ENCODE peak calls at places on chromosomes 16 and 17, in six cellular contexts. U is germinal center, E is SW480, F is dorsolateral prefrontal cortex, R is EH, A is NCI-H1930. P is an unnamed sample.

GRCh38 chr16:2976201-2976600 is 4.0 kb downstream of the PKMYT1 start:
- DNase-seq in U (no peak), F (no peak), A (no peak), R (no peak), E (no peak), P (no peak)

GRCh38 chr17:49553676-49554335 is 21.9 kb upstream of the NXPH3 start:
- DNase-seq in R (no peak), E (no peak), A (no peak), U (no peak), F (no peak), P (no peak)

GRCh38 chr17:3669548-3669947 is 936 bp downstream of the EMC6 start:
- DNase-seq in U (no peak), A (no peak), R (no peak), E (no peak), F (no peak), P (no peak)

GRCh38 chr16:89422905-89423630 is 67.3 kb downstream of the ANKRD11 start:
- DNase-seq in E (peak), F (no peak), R (peak), U (no peak), A (no peak), P (no peak)

GRCh38 chr16:89615596-89616090 is 2.2 kb downstream of the DPEP1 start:
- DNase-seq in F (no peak), E (no peak), U (no peak), A (no peak), R (no peak), P (no peak)

GRCh38 chr17:13114601-13115024 is 96.8 kb upstream of the ELAC2 start:
- DNase-seq in A (peak), E (peak), R (peak), U (peak), F (peak), P (no peak)

GRCh38 chr17:63150994-63151464 is 185.0 kb downstream of the TANC2 start:
- DNase-seq in U (no peak), A (no peak), E (no peak), F (no peak), R (peak), P (no peak)

GRCh38 chr16:30664616-30665109 is 6.4 kb downstream of the FBRS start:
- DNase-seq in F (no peak), R (no peak), A (no peak), E (no peak), U (no peak), P (no peak)

GRCh38 chr16:50974438-50975036 is 176.5 kb downstream of the SALL1 start:
- DNase-seq in R (no peak), F (no peak), A (no peak), U (no peak), E (no peak), P (no peak)

GRCh38 chr16:16045879-16046278 is 96.5 kb downstream of the ABCC1 start:
- DNase-seq in R (no peak), E (no peak), A (no peak), F (no peak), U (no peak), P (no peak)

GRCh38 chr16:57044931-57045693 is 47.3 kb upstream of the CPNE2 start:
- DNase-seq in R (no peak), A (no peak), E (no peak), F (no peak), U (no peak), P (no peak)

GRCh38 chr17:75909051-75909811 is 4.5 kb upstream of the MRPL38 start:
- DNase-seq in E (peak), F (no peak), A (no peak), R (peak), U (no peak), P (no peak)

GRCh38 chr16:414395-415169 is 10.9 kb upstream of the RAB11FIP3 start:
- DNase-seq in E (no peak), R (peak), U (no peak), A (no peak), F (no peak), P (no peak)

GRCh38 chr17:50060951-50061712 is 5.2 kb downstream of the ITGA3 start:
- DNase-seq in U (no peak), E (no peak), F (peak), A (no peak), R (peak), P (no peak)

GRCh38 chr17:17070931-17071330 is 28.7 kb downstream of the MPRIP start:
- DNase-seq in F (no peak), A (no peak), R (no peak), E (no peak), U (no peak), P (no peak)

GRCh38 chr16:1871974-1872635 is at the start of gene MEIOB:
- DNase-seq in F (no peak), R (peak), U (peak), A (no peak), E (no peak), P (peak)

GRCh38 chr16:46690281-46691178 is 1.1 kb downstream of the ORC6 start:
- DNase-seq in A (no peak), U (no peak), R (peak), E (no peak), F (no peak), P (no peak)

GRCh38 chr16:2838928-2839327 is 8.8 kb downstream of the ZG16B start:
- DNase-seq in A (peak), R (peak), E (peak), U (peak), F (peak), P (no peak)

GRCh38 chr16:10383626-10384025 is 2.2 kb upstream of the ATF7IP2 start:
- DNase-seq in R (no peak), A (no peak), U (no peak), F (no peak), E (no peak), P (no peak)

GRCh38 chr17:78697122-78697845 is 84.8 kb downstream of the CYTH1 start:
- DNase-seq in A (no peak), F (no peak), E (no peak), U (peak), R (peak), P (no peak)

GRCh38 chr16:1532081-1532760 is 1.2 kb upstream of the TMEM204 start:
- DNase-seq in R (peak), A (no peak), F (no peak), E (no peak), U (no peak), P (no peak)

GRCh38 chr17:31428111-31428510 is 36.6 kb downstream of the RAB11FIP4 start:
- DNase-seq in F (peak), E (no peak), R (no peak), A (no peak), U (no peak), P (no peak)

GRCh38 chr16:80614908-80615696 is 74.3 kb downstream of the DYNLRB2 start:
- DNase-seq in F (no peak), E (peak), U (no peak), A (no peak), R (peak), P (no peak)

GRCh38 chr17:49963626-49964538 is 5.1 kb upstream of the DLX4 start:
- DNase-seq in U (no peak), R (no peak), E (no peak), A (no peak), F (no peak), P (no peak)

GRCh38 chr17:57142925-57143324 is 57.9 kb downstream of the AKAP1 start:
- DNase-seq in E (no peak), F (no peak), U (no peak), R (peak), A (no peak), P (no peak)

GRCh38 chr17:42673885-42674754 is 2.7 kb downstream of the PLEKHH3 start:
- DNase-seq in R (peak), F (no peak), E (peak), U (peak), A (no peak), P (no peak)

GRCh38 chr17:33990943-33991706 is 264.0 kb upstream of the CCL2 start:
- DNase-seq in E (peak), F (no peak), U (no peak), R (no peak), A (no peak), P (peak)

GRCh38 chr16:68686905-68687304 is 41.8 kb downstream of the CDH3 start:
- DNase-seq in E (no peak), F (no peak), U (no peak), R (no peak), A (no peak), P (no peak)

GRCh38 chr17:8300629-8301242 is 5.5 kb upstream of the SLC25A35 start:
- DNase-seq in A (peak), U (peak), F (peak), E (peak), R (peak), P (no peak)

GRCh38 chr17:15290605-15291004 is 25.5 kb upstream of the PMP22 start:
- DNase-seq in U (no peak), F (no peak), A (no peak), R (peak), E (no peak), P (no peak)

GRCh38 chr17:2040219-2040827 is 1.5 kb upstream of the OVCA2 start:
- DNase-seq in A (no peak), R (no peak), U (no peak), F (no peak), E (no peak), P (no peak)

GRCh38 chr17:83179378-83179777 is 100.0 kb downstream of the METRNL start:
- DNase-seq in E (no peak), A (no peak), F (peak), U (no peak), R (no peak), P (peak)

GRCh38 chr17:59165933-59166342 is 10.4 kb downstream of the PRR11 start:
- DNase-seq in U (peak), A (no peak), E (peak), R (peak), F (peak), P (peak)

GRCh38 chr17:44222112-44222869 is 2.8 kb upstream of the UBTF start:
- DNase-seq in R (peak), F (peak), A (peak), U (peak), E (peak), P (peak)

GRCh38 chr17:70099884-70100283 is 24.9 kb downstream of the KCNJ16 start:
- DNase-seq in U (no peak), F (no peak), A (no peak), E (no peak), R (no peak), P (no peak)

GRCh38 chr17:57350266-57350665 is 93.9 kb downstream of the MSI2 start:
- DNase-seq in U (no peak), R (peak), E (no peak), F (no peak), A (no peak), P (no peak)

GRCh38 chr16:4179763-4180260 is 62.1 kb downstream of the SRL start:
- DNase-seq in U (no peak), R (no peak), A (no peak), E (no peak), F (no peak), P (no peak)